ENCODE peak calls at places on chromosome 17, in six cellular contexts. H is IMR-90, R is trophoblast cell, A is H9, G is neuronal stem cell, O is H1. C is an unnamed sample.

GRCh38 chr17:1951920-1952319 is 73.2 kb downstream of the RTN4RL1 start:
- DNase-seq in H (no peak), R (no peak), A (peak), G (no peak), O (no peak), C (no peak)

GRCh38 chr17:45229681-45230409 is 8.2 kb downstream of the FMNL1 start:
- DNase-seq in H (no peak), R (no peak), A (no peak), G (no peak), O (no peak), C (no peak)

GRCh38 chr17:66661411-66661843 is 173.5 kb upstream of the CACNG5 start:
- DNase-seq in H (peak), R (no peak), A (no peak), G (no peak), O (no peak), C (peak)

GRCh38 chr17:71176315-71176714 is 944.5 kb upstream of the SOX9 start:
- DNase-seq in H (no peak), R (no peak), A (no peak), G (no peak), O (no peak), C (no peak)

GRCh38 chr17:2751482-2751881 is 2.0 kb upstream of the CCDC92B start:
- DNase-seq in H (no peak), R (no peak), A (peak), G (no peak), O (no peak), C (no peak)

GRCh38 chr17:17042851-17043667 is 802 bp downstream of the MPRIP start:
- DNase-seq in H (peak), R (no peak), A (peak), G (peak), O (no peak), C (peak)

GRCh38 chr17:1880851-1881630 is 51.2 kb downstream of the RPA1 start:
- DNase-seq in H (peak), R (no peak), A (no peak), G (peak), O (no peak), C (no peak)

GRCh38 chr17:70558821-70559220 is 389.5 kb downstream of the KCNJ2 start:
- DNase-seq in H (peak), R (no peak), A (no peak), G (no peak), O (no peak), C (peak)

GRCh38 chr17:30228011-30228410 is 7.5 kb downstream of the SLC6A4 start:
- DNase-seq in H (no peak), R (no peak), A (no peak), G (no peak), O (no peak), C (no peak)

GRCh38 chr17:30229012-30229411 is 6.5 kb downstream of the SLC6A4 start:
- DNase-seq in H (no peak), R (no peak), A (no peak), G (no peak), O (no peak), C (no peak)

GRCh38 chr17:30232015-30232821 is 3.3 kb downstream of the SLC6A4 start:
- DNase-seq in H (no peak), R (no peak), A (no peak), G (no peak), O (no peak), C (no peak)

GRCh38 chr17:30232822-30233427 is 2.6 kb downstream of the SLC6A4 start:
- DNase-seq in H (no peak), R (no peak), A (peak), G (no peak), O (no peak), C (no peak)

GRCh38 chr17:30230596-30231125 is 4.8 kb downstream of the SLC6A4 start:
- DNase-seq in H (peak), R (no peak), A (no peak), G (no peak), O (no peak), C (no peak)
- H3K14ac ChIP-seq in H (no peak), R (no peak), A (no peak), G (no peak), O (no peak), C (no peak)

DNA sequence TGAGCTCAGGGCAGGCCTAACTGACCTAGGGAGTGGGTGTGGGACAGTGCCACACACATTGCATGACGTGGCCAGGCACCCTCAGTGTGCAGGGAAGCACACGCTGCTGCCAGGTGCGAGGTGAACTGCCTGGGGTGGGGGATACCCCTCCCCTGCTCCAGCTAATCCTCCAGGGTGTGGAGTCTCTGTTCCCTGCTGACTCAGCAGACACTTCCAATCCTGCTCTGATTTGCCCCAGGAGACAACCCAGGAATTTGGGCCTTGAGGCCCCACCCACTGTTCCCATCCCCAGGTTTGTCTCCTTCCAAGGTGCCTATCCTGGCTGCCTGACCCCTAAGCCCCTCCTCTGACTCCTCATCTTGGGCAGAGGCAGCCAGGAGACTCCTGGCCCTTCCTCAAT is 10.7 kb downstream of the DLX3 start:
- DNase-seq in H (no peak), R (no peak), A (peak), G (no peak), O (no peak), C (no peak)
- H3K4me2 ChIP-seq in H (no peak), R (no peak), A (no peak), G (no peak), O (no peak), C (no peak)

GRCh38 chr17:39582658-39583057 is 25.1 kb downstream of the NEUROD2 start:
- DNase-seq in H (no peak), R (no peak), A (no peak), G (no peak), O (no peak), C (no peak)
- H2AK5ac ChIP-seq in H (no peak), R (no peak), A (no peak), G (no peak), O (no peak), C (no peak)

DNA sequence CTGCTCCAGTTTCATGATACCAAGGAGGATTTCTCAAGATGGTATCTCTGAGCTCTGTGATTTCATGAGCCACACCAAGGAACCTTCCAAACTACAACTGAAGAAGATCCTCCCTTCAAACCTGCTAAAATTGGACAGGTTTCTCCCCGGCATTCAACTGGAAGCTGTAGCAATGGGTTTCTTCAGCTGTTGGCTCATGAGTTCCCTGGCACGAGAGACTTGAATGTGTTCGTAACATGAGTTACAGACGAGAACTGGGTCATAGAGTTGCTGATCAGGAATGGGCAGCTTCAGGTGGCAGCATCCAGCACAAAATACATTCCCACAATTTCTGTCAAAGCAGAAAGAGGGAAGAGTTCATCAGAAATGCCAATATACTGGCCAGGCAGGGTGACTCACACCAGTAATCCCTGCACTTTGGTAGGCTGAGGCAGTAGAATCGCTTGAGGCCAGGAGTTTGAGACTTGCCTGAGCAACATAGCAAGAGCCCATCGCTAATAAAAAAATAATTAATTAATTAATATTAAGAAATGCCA is 3.4 kb upstream of the HSF5 start:
- DNase-seq in H (no peak), R (peak), A (no peak), G (no peak), O (no peak), C (no peak)
- H3K14ac ChIP-seq in H (no peak), R (no peak), A (no peak), G (no peak), O (no peak), C (no peak)

GRCh38 chr17:42967925-42968324 is 3.7 kb upstream of the AARSD1 start:
- DNase-seq in H (no peak), R (no peak), A (no peak), G (no peak), O (no peak), C (no peak)
- H3K4me2 ChIP-seq in H (no peak), R (no peak), A (no peak), G (no peak), O (no peak), C (no peak)

DNA sequence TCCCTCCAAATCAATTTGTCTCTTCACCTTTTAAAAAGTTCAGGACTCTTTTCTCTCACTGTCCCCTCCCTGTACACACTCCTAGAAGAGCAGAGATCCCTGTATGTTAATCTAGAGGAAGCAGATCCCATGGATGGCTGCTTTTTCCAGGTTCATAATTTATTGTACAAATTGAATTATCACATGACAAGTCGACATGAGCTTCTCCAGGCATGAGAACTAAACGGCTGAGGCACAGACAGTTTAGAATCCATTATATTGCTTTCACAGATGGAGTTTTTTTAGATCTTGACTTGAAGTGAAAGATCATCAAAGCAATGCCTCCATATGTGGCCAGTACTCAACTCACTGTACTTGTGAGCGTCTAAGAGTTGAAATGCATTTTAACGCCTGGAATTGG is 47.9 kb downstream of the RGS9 start:
- DNase-seq in H (no peak), R (no peak), A (no peak), G (no peak), O (no peak), C (no peak)
- H2AK5ac ChIP-seq in H (peak), R (no peak), A (no peak), G (no peak), O (peak), C (peak)